ENCODE peak calls at places on chromosomes 2 and 18, in six cellular contexts. C is stomach, I is fibroblast of lung, B is hepatocyte, G is heart left ventricle, Q is cardiac fibroblast. A is an unnamed sample.

GRCh38 chr2:55771612-55772011 is 78.0 kb upstream of the PNPT1 start:
- DNase-seq in C (no peak), I (peak; percentile 75), B (peak; percentile 53), G (no peak), Q (peak; percentile 75), A (peak; percentile 52)

GRCh38 chr2:207673431-207673830 is 38.0 kb upstream of the CCNYL1 start:
- DNase-seq in C (no peak), I (no peak), B (no peak), G (no peak), Q (no peak), A (no peak)

GRCh38 chr2:239601201-239601851 is 200.5 kb upstream of the HDAC4 start:
- DNase-seq in C (peak; percentile 24), I (no peak), B (no peak), G (no peak), Q (no peak), A (no peak)

GRCh38 chr2:38574278-38574677 is 28.4 kb downstream of the HNRNPLL start:
- DNase-seq in C (no peak), I (no peak), B (no peak), G (no peak), Q (no peak), A (no peak)

GRCh38 chr2:65232636-65233035 is 5.0 kb downstream of the ACTR2 start:
- DNase-seq in C (no peak), I (peak; percentile 79), B (no peak), G (no peak), Q (peak; percentile 27), A (peak; percentile 45)

GRCh38 chr2:1639086-1639858 is 105.0 kb downstream of the PXDN start:
- DNase-seq in C (no peak), I (no peak), B (no peak), G (peak; percentile 25), Q (no peak), A (no peak)

GRCh38 chr2:147800316-147800715 is 44.5 kb upstream of the ACVR2A start:
- DNase-seq in C (no peak), I (no peak), B (no peak), G (no peak), Q (no peak), A (no peak)

GRCh38 chr2:64115808-64116598 is 28.2 kb downstream of the PELI1 start:
- DNase-seq in C (no peak), I (no peak), B (no peak), G (no peak), Q (no peak), A (no peak)

GRCh38 chr2:118307864-118308263 is 219.6 kb downstream of the INSIG2 start:
- DNase-seq in C (no peak), I (no peak), B (no peak), G (no peak), Q (no peak), A (no peak)

GRCh38 chr2:165239826-165240618 is 808 bp downstream of the SCN2A start:
- DNase-seq in C (no peak), I (no peak), B (no peak), G (no peak), Q (no peak), A (no peak)

GRCh38 chr18:12026562-12026961 is 45.3 kb downstream of the IMPA2 start:
- DNase-seq in C (no peak), I (no peak), B (no peak), G (no peak), Q (no peak), A (no peak)

GRCh38 chr2:82950148-82950547 is 1508.9 kb downstream of the SUCLG1 start:
- DNase-seq in C (no peak), I (no peak), B (no peak), G (no peak), Q (no peak), A (no peak)

GRCh38 chr2:19120941-19121750 is 237.3 kb downstream of the OSR1 start:
- DNase-seq in C (no peak), I (peak; percentile 79), B (no peak), G (no peak), Q (peak; percentile 84), A (peak; percentile 96)

GRCh38 chr2:181268174-181268867 is 188.9 kb upstream of the ITGA4 start:
- DNase-seq in C (no peak), I (no peak), B (no peak), G (no peak), Q (no peak), A (peak; percentile 17)

GRCh38 chr2:56299166-56299806 is 115.5 kb downstream of the CCDC85A start:
- DNase-seq in C (no peak), I (no peak), B (no peak), G (no peak), Q (peak; percentile 6), A (peak; percentile 68)

GRCh38 chr2:110114007-110114591 is 1.5 kb downstream of the MALL start:
- DNase-seq in C (no peak), I (peak; percentile 28), B (peak; percentile 35), G (peak; percentile 65), Q (no peak), A (no peak)

GRCh38 chr2:168118733-168119518 is 128.5 kb downstream of the STK39 start:
- DNase-seq in C (no peak), I (peak; percentile 88), B (peak; percentile 90), G (no peak), Q (peak; percentile 86), A (peak; percentile 74)

DNA sequence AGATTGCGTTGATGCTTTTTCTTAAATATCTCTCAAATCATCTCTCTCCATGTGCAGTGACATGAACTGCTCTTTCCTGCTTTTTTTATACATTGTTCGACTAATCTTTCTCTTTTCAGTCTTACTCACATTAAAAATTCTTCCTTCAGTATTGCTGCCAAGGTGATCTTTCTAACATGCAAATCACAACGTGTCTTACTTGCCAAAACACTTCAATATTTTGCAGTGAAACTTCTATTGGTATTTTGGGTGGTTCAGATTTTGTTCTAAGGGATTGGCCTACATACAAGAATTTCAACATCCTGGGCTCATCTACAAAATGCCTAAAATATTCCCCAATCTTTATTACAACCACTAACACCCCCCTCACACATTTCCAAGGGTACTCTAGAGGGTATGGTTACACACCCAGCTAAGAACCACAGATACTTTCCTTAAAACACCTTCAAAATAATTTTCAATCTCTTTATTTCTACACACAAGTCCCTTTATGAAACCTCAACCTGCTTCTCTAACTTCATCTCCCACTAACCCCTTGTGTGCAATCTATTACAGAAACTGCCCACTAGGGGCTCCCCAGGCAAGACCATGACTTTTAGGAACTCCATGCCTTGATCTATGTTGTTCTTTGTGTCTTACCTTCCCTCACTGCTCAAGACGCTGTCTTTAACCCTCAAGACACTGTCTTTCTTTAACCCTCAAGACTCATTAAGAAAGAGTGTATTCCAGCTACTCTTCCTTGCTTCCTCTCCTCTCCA is 50.9 kb downstream of the COL3A1 start:
- DNase-seq in C (no peak), I (no peak), B (no peak), G (no peak), Q (no peak), A (peak; percentile 79)
- TF ChIP-seq CTCF in C (no peak), I (peak; percentile 50), B (peak; percentile 37), G (no peak), Q (peak; percentile 54), A (peak; percentile 69)

GRCh38 chr2:161414385-161415040 is 1.6 kb upstream of the TBR1 start:
- DNase-seq in C (no peak), I (peak; percentile 26), B (peak; percentile 32), G (no peak), Q (peak; percentile 29), A (peak; percentile 12)

GRCh38 chr2:161415467-161416293 is 417 bp upstream of the TBR1 start:
- DNase-seq in C (no peak), I (peak; percentile 15), B (no peak), G (no peak), Q (no peak), A (no peak)

GRCh38 chr2:161412346-161412745 is 3.8 kb upstream of the TBR1 start:
- DNase-seq in C (no peak), I (peak; percentile 47), B (no peak), G (no peak), Q (no peak), A (no peak)

GRCh38 chr2:161415041-161415440 is 1.1 kb upstream of the TBR1 start:
- DNase-seq in C (no peak), I (no peak), B (no peak), G (no peak), Q (no peak), A (no peak)

DNA sequence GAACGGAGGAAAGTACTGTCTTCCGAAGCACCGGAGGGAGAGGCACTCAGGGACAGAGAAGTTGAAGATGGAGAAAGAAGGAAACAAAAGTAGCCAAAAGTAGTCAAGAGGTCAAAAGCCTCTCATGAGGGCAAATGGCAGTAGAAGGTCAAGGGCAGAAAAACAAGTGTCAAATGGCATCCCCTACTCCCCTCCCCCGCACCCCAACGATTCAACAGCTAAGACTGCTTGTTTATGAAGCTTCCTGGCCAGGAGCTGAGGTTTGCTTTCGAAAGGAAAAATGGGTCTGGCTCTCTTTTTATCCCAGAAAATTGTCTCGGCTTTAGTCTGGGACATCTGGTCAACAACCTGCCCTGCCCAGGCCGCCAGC is 2.1 kb upstream of the TBR1 start:
- DNase-seq in C (no peak), I (no peak), B (no peak), G (no peak), Q (no peak), A (no peak)
- H3K4me3 ChIP-seq in C (peak overlapping the region; percentile 42), I (peak overlapping the region; percentile 38), B (peak overlapping the region; percentile 35), G (peak overlapping the region; percentile 26), Q (no peak overlapping the region), A (peak overlapping the region; percentile 56)

GRCh38 chr2:142876423-142876822 is 1.0 kb upstream of the KYNU start:
- DNase-seq in C (no peak), I (peak; percentile 46), B (no peak), G (no peak), Q (peak; percentile 12), A (no peak)
- TF ChIP-seq CTCF in C (no peak), I (no peak), B (no peak), G (no peak), Q (peak; percentile 11), A (no peak)

GRCh38 chr2:143259368-143259958 is 130.2 kb downstream of the ARHGAP15 start:
- DNase-seq in C (peak; percentile 65), I (peak; percentile 84), B (peak; percentile 82), G (peak; percentile 32), Q (peak; percentile 80), A (peak; percentile 67)

GRCh38 chr2:143255899-143256298 is 126.7 kb downstream of the ARHGAP15 start:
- DNase-seq in C (no peak), I (no peak), B (no peak), G (no peak), Q (no peak), A (no peak)

GRCh38 chr2:143261986-143262784 is 133.0 kb downstream of the ARHGAP15 start:
- DNase-seq in C (no peak), I (peak; percentile 34), B (peak; percentile 6), G (no peak), Q (no peak), A (no peak)

GRCh38 chr2:143254108-143254507 is 124.9 kb downstream of the ARHGAP15 start:
- DNase-seq in C (no peak), I (no peak), B (no peak), G (no peak), Q (no peak), A (no peak)

DNA sequence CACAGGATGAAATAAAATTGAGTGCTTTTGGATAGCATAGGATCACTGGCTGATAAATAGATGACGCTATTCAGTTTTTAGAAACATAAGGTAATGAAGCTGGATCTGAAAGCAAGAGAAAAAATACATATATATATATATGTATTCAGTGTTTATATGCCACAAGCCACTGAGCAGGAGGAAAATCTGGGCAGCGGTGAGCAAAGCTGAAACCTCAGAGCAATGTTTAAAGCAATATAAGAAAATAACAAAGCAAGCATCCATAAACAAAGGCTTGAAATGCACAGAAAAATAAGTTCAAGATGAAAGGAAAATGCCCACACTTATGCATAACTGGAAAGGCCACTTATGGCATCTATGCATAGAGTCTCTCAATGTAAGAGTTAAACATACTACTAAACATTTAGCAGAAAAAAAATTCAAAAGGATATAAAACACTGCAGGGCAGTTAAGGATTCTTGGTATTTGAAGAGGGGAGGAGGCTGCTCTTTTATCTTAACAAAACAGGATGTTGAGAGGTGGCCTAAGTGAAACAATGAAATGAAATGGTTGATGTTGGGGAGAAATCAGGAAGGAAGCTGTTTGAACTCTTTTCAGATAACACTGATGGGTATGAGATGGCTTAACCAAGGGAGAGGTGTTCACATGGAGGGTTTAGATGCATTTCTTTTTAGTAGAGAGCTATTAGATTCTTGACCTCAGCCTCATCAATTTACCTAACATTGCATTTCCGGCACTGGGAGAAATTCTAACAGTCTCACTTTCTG is 129.1 kb downstream of the ARHGAP15 start:
- DNase-seq in C (no peak), I (no peak), B (no peak), G (no peak), Q (no peak), A (no peak)
- H3K4me3 ChIP-seq in C (no peak overlapping the region), I (no peak overlapping the region), B (no peak overlapping the region), G (no peak overlapping the region), Q (no peak overlapping the region), A (no peak overlapping the region)